ENCODE peak calls at places on chromosomes 11 and 22, in five cellular contexts. J, T, Y, H and R are unnamed samples.

GRCh38 chr22:22534604-22535415 is 14.7 kb upstream of the ZNF280A start:
- DNase-seq in J (no peak), T (no peak), Y (no peak), H (no peak), R (no peak)

GRCh38 chr11:72343159-72343756 is 91.1 kb downstream of the CLPB start:
- DNase-seq in J (no peak), T (no peak), Y (no peak), H (no peak), R (no peak)

GRCh38 chr11:27187075-27187847 is 146.6 kb downstream of the BBOX1 start:
- DNase-seq in J (no peak), T (no peak), Y (no peak), H (no peak), R (no peak)

GRCh38 chr11:6638437-6638836 is 17.2 kb downstream of the DCHS1 start:
- DNase-seq in J (no peak), T (no peak), Y (no peak), H (no peak), R (no peak)

GRCh38 chr11:122765487-122766131 is 72.7 kb upstream of the CRTAM start:
- DNase-seq in J (no peak), T (no peak), Y (no peak), H (no peak), R (no peak)

GRCh38 chr22:25496396-25497064 is 67.9 kb upstream of the GRK3 start:
- DNase-seq in J (no peak), T (no peak), Y (no peak), H (no peak), R (no peak)

GRCh38 chr22:29700949-29701927 is 18.6 kb upstream of the CABP7 start:
- DNase-seq in J (peak; percentile 32), T (no peak), Y (peak; percentile 55), H (no peak), R (peak; percentile 71)

GRCh38 chr11:2899080-2899783 is 13.7 kb upstream of the CDKN1C start:
- DNase-seq in J (no peak), T (no peak), Y (no peak), H (peak; percentile 3), R (peak; percentile 56)

GRCh38 chr11:79439430-79439892 is 1.4 kb downstream of the TENM4 start:
- DNase-seq in J (no peak), T (no peak), Y (no peak), H (peak; percentile 15), R (peak; percentile 55)

GRCh38 chr11:72844356-72844755 is 30.1 kb downstream of the ATG16L2 start:
- DNase-seq in J (no peak), T (no peak), Y (no peak), H (no peak), R (no peak)

GRCh38 chr11:23959466-23959865 is 537.4 kb upstream of the LUZP2 start:
- DNase-seq in J (no peak), T (no peak), Y (no peak), H (no peak), R (no peak)

GRCh38 chr11:4022669-4023068 is 71.9 kb upstream of the RRM1 start:
- DNase-seq in J (no peak), T (no peak), Y (no peak), H (no peak), R (no peak)

GRCh38 chr11:108501396-108501795 is 3.2 kb upstream of the POGLUT3 start:
- DNase-seq in J (no peak), T (no peak), Y (no peak), H (no peak), R (no peak)

GRCh38 chr11:110598725-110599124 is 113.5 kb downstream of the ARHGAP20 start:
- DNase-seq in J (no peak), T (no peak), Y (no peak), H (no peak), R (no peak)

GRCh38 chr22:37484115-37485005 is 1.8 kb downstream of the MFNG start:
- DNase-seq in J (peak; percentile 92), T (peak; percentile 84), Y (no peak), H (peak; percentile 6), R (no peak)

GRCh38 chr11:9799901-9800300 is 136.0 kb downstream of the SWAP70 start:
- DNase-seq in J (no peak), T (no peak), Y (peak; percentile 36), H (no peak), R (no peak)

GRCh38 chr11:31714840-31715239 is 96.3 kb downstream of the PAX6 start:
- DNase-seq in J (no peak), T (no peak), Y (no peak), H (no peak), R (no peak)

GRCh38 chr22:49182416-49182815 is 645.3 kb downstream of the BRD1 start:
- DNase-seq in J (no peak), T (no peak), Y (no peak), H (no peak), R (no peak)

GRCh38 chr11:47564933-47565339 is 463 bp upstream of the PTPMT1 start:
- DNase-seq in J (no peak), T (no peak), Y (no peak), H (no peak), R (no peak)

GRCh38 chr11:1877211-1878133 is 14.2 kb downstream of the PRR33 start:
- DNase-seq in J (no peak), T (no peak), Y (no peak), H (no peak), R (peak; percentile 60)

GRCh38 chr11:10287766-10288165 is 6.3 kb downstream of the SBF2 start:
- DNase-seq in J (no peak), T (no peak), Y (no peak), H (no peak), R (no peak)

GRCh38 chr11:124839051-124839971 is 25.9 kb upstream of the ROBO3 start:
- DNase-seq in J (peak; percentile 23), T (no peak), Y (no peak), H (no peak), R (no peak)

GRCh38 chr11:120964857-120965256 is 59.0 kb upstream of the TBCEL start:
- DNase-seq in J (no peak), T (no peak), Y (peak; percentile 31), H (no peak), R (no peak)

GRCh38 chr11:25068451-25068850 is 571.6 kb downstream of the LUZP2 start:
- DNase-seq in J (no peak), T (no peak), Y (no peak), H (no peak), R (no peak)

GRCh38 chr11:124961972-124962609 is 8.1 kb downstream of the CCDC15 start:
- DNase-seq in J (no peak), T (peak; percentile 67), Y (peak; percentile 73), H (peak; percentile 81), R (peak; percentile 54)

GRCh38 chr11:111417766-111418435 is 38.8 kb upstream of the POU2AF1 start:
- DNase-seq in J (no peak), T (no peak), Y (peak; percentile 10), H (peak; percentile 10), R (peak; percentile 43)